ENCODE peak calls at places on chromosomes 16 and 17, in seven cellular contexts. One of them, this sample, is unnamed.

GRCh38 chr16:66899310-66899944 is 19.1 kb downstream of the PDP2 start:
- DNase-seq in tibial artery: no peak
- DNase-seq in CD8-positive, alpha-beta T cell: no peak
- DNase-seq in omental fat pad: no peak
- DNase-seq in right lobe of liver: peak
- DNase-seq in left ventricle myocardium inferior: no peak
- DNase-seq in endodermal cell: no peak
- DNase-seq in this sample: no peak

GRCh38 chr17:66655861-66656260 is 179.1 kb upstream of the CACNG5 start:
- DNase-seq in tibial artery: no peak
- DNase-seq in CD8-positive, alpha-beta T cell: no peak
- DNase-seq in omental fat pad: no peak
- DNase-seq in right lobe of liver: no peak
- DNase-seq in left ventricle myocardium inferior: no peak
- DNase-seq in endodermal cell: no peak
- DNase-seq in this sample: no peak

GRCh38 chr17:71447644-71448043 is 673.2 kb upstream of the SOX9 start:
- DNase-seq in tibial artery: no peak
- DNase-seq in CD8-positive, alpha-beta T cell: no peak
- DNase-seq in omental fat pad: no peak
- DNase-seq in right lobe of liver: no peak
- DNase-seq in left ventricle myocardium inferior: no peak
- DNase-seq in endodermal cell: no peak
- DNase-seq in this sample: no peak

GRCh38 chr16:29148867-29149272 is 164.0 kb downstream of the LAT start:
- DNase-seq in tibial artery: peak
- DNase-seq in CD8-positive, alpha-beta T cell: peak
- DNase-seq in omental fat pad: no peak
- DNase-seq in right lobe of liver: peak
- DNase-seq in left ventricle myocardium inferior: peak
- DNase-seq in endodermal cell: no peak
- DNase-seq in this sample: no peak

GRCh38 chr17:63838586-63839184 is 3.8 kb downstream of the SMARCD2 start:
- DNase-seq in tibial artery: peak
- DNase-seq in CD8-positive, alpha-beta T cell: no peak
- DNase-seq in omental fat pad: peak
- DNase-seq in right lobe of liver: peak
- DNase-seq in left ventricle myocardium inferior: peak
- DNase-seq in endodermal cell: no peak
- DNase-seq in this sample: no peak

GRCh38 chr16:69861276-69862030 is 89.7 kb upstream of the CLEC18A start:
- DNase-seq in tibial artery: peak
- DNase-seq in CD8-positive, alpha-beta T cell: no peak
- DNase-seq in omental fat pad: no peak
- DNase-seq in right lobe of liver: no peak
- DNase-seq in left ventricle myocardium inferior: no peak
- DNase-seq in endodermal cell: no peak
- DNase-seq in this sample: no peak

GRCh38 chr16:65833171-65833871 is 533.2 kb upstream of the CDH5 start:
- DNase-seq in tibial artery: no peak
- DNase-seq in CD8-positive, alpha-beta T cell: no peak
- DNase-seq in omental fat pad: no peak
- DNase-seq in right lobe of liver: no peak
- DNase-seq in left ventricle myocardium inferior: no peak
- DNase-seq in endodermal cell: no peak
- DNase-seq in this sample: no peak

GRCh38 chr16:67101683-67102082 is 8.1 kb upstream of the PHAF1 start:
- DNase-seq in tibial artery: no peak
- DNase-seq in CD8-positive, alpha-beta T cell: no peak
- DNase-seq in omental fat pad: no peak
- DNase-seq in right lobe of liver: no peak
- DNase-seq in left ventricle myocardium inferior: no peak
- DNase-seq in endodermal cell: no peak
- DNase-seq in this sample: no peak

GRCh38 chr17:69760562-69760961 is 314.5 kb upstream of the KCNJ16 start:
- DNase-seq in tibial artery: no peak
- DNase-seq in CD8-positive, alpha-beta T cell: no peak
- DNase-seq in omental fat pad: no peak
- DNase-seq in right lobe of liver: no peak
- DNase-seq in left ventricle myocardium inferior: no peak
- DNase-seq in endodermal cell: no peak
- DNase-seq in this sample: no peak

GRCh38 chr16:70490261-70490660 is 33.1 kb downstream of the COG4 start:
- DNase-seq in tibial artery: no peak
- DNase-seq in CD8-positive, alpha-beta T cell: no peak
- DNase-seq in omental fat pad: no peak
- DNase-seq in right lobe of liver: no peak
- DNase-seq in left ventricle myocardium inferior: no peak
- DNase-seq in endodermal cell: no peak
- DNase-seq in this sample: no peak

GRCh38 chr16:28166394-28167208 is 45.2 kb downstream of the XPO6 start:
- DNase-seq in tibial artery: no peak
- DNase-seq in CD8-positive, alpha-beta T cell: no peak
- DNase-seq in omental fat pad: no peak
- DNase-seq in right lobe of liver: no peak
- DNase-seq in left ventricle myocardium inferior: no peak
- DNase-seq in endodermal cell: no peak
- DNase-seq in this sample: no peak

GRCh38 chr16:28027055-28027454 is 36.5 kb downstream of the GSG1L start:
- DNase-seq in tibial artery: no peak
- DNase-seq in CD8-positive, alpha-beta T cell: no peak
- DNase-seq in omental fat pad: no peak
- DNase-seq in right lobe of liver: no peak
- DNase-seq in left ventricle myocardium inferior: no peak
- DNase-seq in endodermal cell: no peak
- DNase-seq in this sample: no peak

GRCh38 chr17:79618383-79619067 is 7.7 kb upstream of the RBFOX3 start:
- DNase-seq in tibial artery: peak
- DNase-seq in CD8-positive, alpha-beta T cell: no peak
- DNase-seq in omental fat pad: no peak
- DNase-seq in right lobe of liver: peak
- DNase-seq in left ventricle myocardium inferior: peak
- DNase-seq in endodermal cell: peak
- DNase-seq in this sample: no peak

GRCh38 chr16:30434852-30435251 is 5.0 kb upstream of the DCTPP1 start:
- DNase-seq in tibial artery: no peak
- DNase-seq in CD8-positive, alpha-beta T cell: no peak
- DNase-seq in omental fat pad: no peak
- DNase-seq in right lobe of liver: no peak
- DNase-seq in left ventricle myocardium inferior: no peak
- DNase-seq in endodermal cell: no peak
- DNase-seq in this sample: no peak

GRCh38 chr16:24150282-24150681 is 105.9 kb upstream of the CACNG3 start:
- DNase-seq in tibial artery: no peak
- DNase-seq in CD8-positive, alpha-beta T cell: no peak
- DNase-seq in omental fat pad: no peak
- DNase-seq in right lobe of liver: no peak
- DNase-seq in left ventricle myocardium inferior: no peak
- DNase-seq in endodermal cell: no peak
- DNase-seq in this sample: no peak

GRCh38 chr16:86319871-86320270 is 190.5 kb upstream of the FOXF1 start:
- DNase-seq in tibial artery: no peak
- DNase-seq in CD8-positive, alpha-beta T cell: no peak
- DNase-seq in omental fat pad: no peak
- DNase-seq in right lobe of liver: no peak
- DNase-seq in left ventricle myocardium inferior: no peak
- DNase-seq in endodermal cell: no peak
- DNase-seq in this sample: no peak

GRCh38 chr17:58215685-58216084 is 3.4 kb downstream of the MKS1 start:
- DNase-seq in tibial artery: no peak
- DNase-seq in CD8-positive, alpha-beta T cell: no peak
- DNase-seq in omental fat pad: no peak
- DNase-seq in right lobe of liver: no peak
- DNase-seq in left ventricle myocardium inferior: no peak
- DNase-seq in endodermal cell: peak
- DNase-seq in this sample: no peak

GRCh38 chr17:58207451-58207850 is 11.6 kb downstream of the MKS1 start:
- DNase-seq in tibial artery: no peak
- DNase-seq in CD8-positive, alpha-beta T cell: no peak
- DNase-seq in omental fat pad: no peak
- DNase-seq in right lobe of liver: no peak
- DNase-seq in left ventricle myocardium inferior: no peak
- DNase-seq in endodermal cell: no peak
- DNase-seq in this sample: no peak

GRCh38 chr17:58205936-58206335 is 13.1 kb downstream of the MKS1 start:
- DNase-seq in tibial artery: no peak
- DNase-seq in CD8-positive, alpha-beta T cell: no peak
- DNase-seq in omental fat pad: no peak
- DNase-seq in right lobe of liver: no peak
- DNase-seq in left ventricle myocardium inferior: no peak
- DNase-seq in endodermal cell: no peak
- DNase-seq in this sample: peak

GRCh38 chr17:58208344-58208743 is 10.7 kb downstream of the MKS1 start:
- DNase-seq in tibial artery: no peak
- DNase-seq in CD8-positive, alpha-beta T cell: no peak
- DNase-seq in omental fat pad: no peak
- DNase-seq in right lobe of liver: no peak
- DNase-seq in left ventricle myocardium inferior: no peak
- DNase-seq in endodermal cell: no peak
- DNase-seq in this sample: no peak

DNA sequence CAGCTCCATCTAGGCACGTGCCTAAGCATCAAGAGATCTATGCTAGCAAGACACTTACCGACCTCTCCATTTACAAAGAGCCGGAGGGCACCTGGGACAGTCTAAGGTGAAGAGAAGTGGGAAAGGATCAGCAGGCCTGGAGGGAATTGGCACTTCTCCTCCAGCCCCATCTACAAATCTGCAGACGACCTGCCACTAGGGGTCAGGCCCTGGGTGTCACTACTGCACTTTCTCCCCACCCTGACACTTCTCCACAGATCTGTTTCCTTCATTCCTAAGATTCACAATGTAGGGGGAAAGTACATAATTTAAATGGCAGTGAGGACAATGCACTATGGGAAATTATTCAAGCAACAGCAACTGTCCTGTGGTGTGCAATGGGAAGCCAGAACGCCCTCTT is 8.1 kb downstream of the MKS1 start:
- DNase-seq in tibial artery: no peak
- DNase-seq in CD8-positive, alpha-beta T cell: no peak
- DNase-seq in omental fat pad: no peak
- DNase-seq in right lobe of liver: no peak
- DNase-seq in left ventricle myocardium inferior: no peak
- DNase-seq in endodermal cell: peak
- DNase-seq in this sample: no peak
- TF ChIP-seq CTCF in tibial artery: no peak
- TF ChIP-seq CTCF in CD8-positive, alpha-beta T cell: no peak
- TF ChIP-seq CTCF in omental fat pad: no peak
- TF ChIP-seq CTCF in right lobe of liver: no peak
- TF ChIP-seq CTCF in left ventricle myocardium inferior: no peak
- TF ChIP-seq CTCF in endodermal cell: peak
- TF ChIP-seq CTCF in this sample: peak

DNA sequence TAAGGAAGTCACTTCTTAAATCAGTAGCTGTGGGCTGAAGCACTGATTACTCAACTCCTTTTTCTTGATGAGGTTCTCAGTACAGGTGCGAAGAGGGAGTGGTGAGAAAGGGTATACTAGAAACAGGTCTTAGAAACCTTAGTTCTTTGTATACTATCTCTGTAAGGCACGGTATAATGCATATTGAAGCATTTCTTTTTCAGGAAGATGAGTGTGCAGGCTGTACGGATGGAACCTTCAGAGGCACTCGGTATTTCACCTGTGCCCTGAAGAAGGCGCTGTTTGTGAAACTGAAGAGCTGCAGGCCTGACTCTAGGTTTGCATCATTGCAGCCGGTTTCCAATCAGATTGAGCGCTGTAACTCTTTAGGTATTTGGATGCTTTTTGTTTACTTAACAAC is 39.2 kb downstream of the CYLD start:
- DNase-seq in tibial artery: no peak
- DNase-seq in CD8-positive, alpha-beta T cell: no peak
- DNase-seq in omental fat pad: no peak
- DNase-seq in right lobe of liver: no peak
- DNase-seq in left ventricle myocardium inferior: no peak
- DNase-seq in endodermal cell: peak
- DNase-seq in this sample: no peak
- TF ChIP-seq CTCF in tibial artery: no peak
- TF ChIP-seq CTCF in CD8-positive, alpha-beta T cell: no peak
- TF ChIP-seq CTCF in omental fat pad: no peak
- TF ChIP-seq CTCF in right lobe of liver: no peak
- TF ChIP-seq CTCF in left ventricle myocardium inferior: no peak
- TF ChIP-seq CTCF in endodermal cell: peak
- TF ChIP-seq CTCF in this sample: no peak

DNA sequence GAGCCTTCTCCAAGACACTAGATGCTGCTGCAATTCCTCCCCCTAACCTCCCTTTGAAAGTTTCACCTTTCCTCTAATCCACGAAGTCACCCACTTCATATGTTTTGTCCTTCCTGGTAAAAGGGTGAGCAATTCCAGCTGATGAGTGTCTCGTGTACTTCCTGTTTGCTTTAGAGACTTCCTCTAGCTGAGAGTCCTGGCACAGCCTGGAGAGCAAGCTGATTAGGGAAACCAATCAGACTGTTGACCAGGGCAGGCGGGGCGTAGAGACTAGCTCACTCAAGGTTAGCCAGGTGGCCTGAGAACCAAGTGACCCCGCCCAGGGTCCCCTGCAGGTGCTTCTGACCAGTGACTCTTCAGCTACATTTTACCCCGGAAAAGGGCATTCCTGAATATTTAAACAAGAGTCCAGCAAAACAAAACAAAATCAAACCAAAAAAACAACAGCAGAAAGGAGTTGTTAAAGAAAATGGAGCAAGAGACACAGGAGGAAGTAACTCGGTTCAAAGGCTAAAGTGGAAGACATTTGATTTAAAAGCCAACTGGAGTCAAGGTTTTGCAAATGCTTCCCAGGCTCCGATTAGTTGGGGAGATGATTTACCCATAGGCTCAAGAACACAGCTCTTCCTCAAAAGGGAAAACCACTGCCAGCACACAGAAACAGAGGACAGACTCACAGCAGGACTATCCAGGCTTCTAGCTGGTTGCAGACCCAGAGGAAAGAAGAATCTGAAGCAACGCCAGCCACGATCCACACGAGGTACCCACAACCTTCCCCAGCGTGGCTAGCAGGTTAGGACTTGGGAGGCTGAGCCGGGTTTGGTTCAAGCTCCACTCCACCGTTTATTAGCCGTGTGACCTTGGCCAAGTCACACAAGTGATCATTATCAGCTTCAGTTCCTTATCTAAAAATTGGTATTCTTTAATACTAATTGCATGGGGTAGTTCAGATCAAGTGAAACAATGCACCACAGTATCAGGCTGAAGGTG is 13.4 kb downstream of the HSPB9 start:
- DNase-seq in tibial artery: peak
- DNase-seq in CD8-positive, alpha-beta T cell: no peak
- DNase-seq in omental fat pad: no peak
- DNase-seq in right lobe of liver: peak
- DNase-seq in left ventricle myocardium inferior: peak
- DNase-seq in endodermal cell: peak
- DNase-seq in this sample: no peak
- TF ChIP-seq CTCF in tibial artery: no peak
- TF ChIP-seq CTCF in CD8-positive, alpha-beta T cell: no peak
- TF ChIP-seq CTCF in omental fat pad: no peak
- TF ChIP-seq CTCF in right lobe of liver: no peak
- TF ChIP-seq CTCF in left ventricle myocardium inferior: no peak
- TF ChIP-seq CTCF in endodermal cell: no peak
- TF ChIP-seq CTCF in this sample: no peak

DNA sequence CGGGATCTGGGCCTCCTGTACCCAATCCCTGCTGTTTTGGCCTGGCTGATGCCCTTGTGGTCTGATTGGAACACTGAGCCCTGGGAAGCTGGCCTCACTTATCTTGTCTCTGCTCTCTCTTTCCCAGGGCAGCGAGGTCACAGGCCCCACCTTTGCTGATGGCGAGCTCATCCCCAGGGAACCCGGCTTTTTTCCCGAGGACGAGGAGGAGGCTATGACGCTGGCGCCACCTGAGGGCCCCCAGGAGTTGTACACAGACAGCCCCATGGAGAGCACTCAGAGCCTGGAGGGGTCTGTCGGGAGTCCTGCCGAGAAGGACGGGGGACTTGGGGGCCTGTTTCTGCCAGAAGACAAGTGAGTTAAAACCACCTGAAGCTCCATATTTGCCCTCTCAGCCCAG is 126.0 kb downstream of the RAB11FIP4 start:
- DNase-seq in tibial artery: no peak
- DNase-seq in CD8-positive, alpha-beta T cell: no peak
- DNase-seq in omental fat pad: no peak
- DNase-seq in right lobe of liver: no peak
- DNase-seq in left ventricle myocardium inferior: no peak
- DNase-seq in endodermal cell: peak
- DNase-seq in this sample: no peak
- TF ChIP-seq CTCF in tibial artery: no peak
- TF ChIP-seq CTCF in CD8-positive, alpha-beta T cell: peak
- TF ChIP-seq CTCF in omental fat pad: no peak
- TF ChIP-seq CTCF in right lobe of liver: no peak
- TF ChIP-seq CTCF in left ventricle myocardium inferior: peak
- TF ChIP-seq CTCF in endodermal cell: peak
- TF ChIP-seq CTCF in this sample: peak